ENCODE peak calls at places on chromosome 15, in ten cellular contexts. K, R, L, I, V, U, A, H, S and J are unnamed samples.

GRCh38 chr15:89364341-89364740 is 29.7 kb upstream of the POLG start:
- DNase-seq in K (no peak), R (no peak), L (peak), I (no peak), V (no peak), U (no peak), A (no peak), H (no peak), S (no peak), J (peak)

GRCh38 chr15:100665570-100665969 is 63.2 kb downstream of the ASB7 start:
- DNase-seq in K (no peak), R (peak), L (no peak), I (no peak), V (no peak), U (peak), A (no peak), H (no peak), S (no peak), J (no peak)

GRCh38 chr15:89177633-89178306 is 43.6 kb downstream of the RLBP1 start:
- DNase-seq in K (peak), R (peak), L (peak), I (peak), V (peak), U (peak), A (peak), H (peak), S (no peak), J (peak)

GRCh38 chr15:92492556-92492955 is 98.9 kb downstream of the ST8SIA2 start:
- DNase-seq in K (no peak), R (no peak), L (no peak), I (no peak), V (no peak), U (no peak), A (no peak), H (no peak), S (no peak), J (no peak)

GRCh38 chr15:57320543-57321220 is 55.6 kb upstream of the CGNL1 start:
- DNase-seq in K (peak), R (peak), L (no peak), I (peak), V (peak), U (no peak), A (no peak), H (no peak), S (no peak), J (no peak)

GRCh38 chr15:65339436-65339835 is 35.0 kb downstream of the RNU5B-1 start:
- DNase-seq in K (no peak), R (no peak), L (no peak), I (no peak), V (no peak), U (no peak), A (no peak), H (no peak), S (no peak), J (no peak)

GRCh38 chr15:64779630-64780029 is 4.2 kb upstream of the RBPMS2 start:
- DNase-seq in K (no peak), R (no peak), L (no peak), I (no peak), V (no peak), U (no peak), A (no peak), H (no peak), S (no peak), J (no peak)

GRCh38 chr15:73991260-73991659 is 835 bp downstream of the STOML1 start:
- DNase-seq in K (peak), R (no peak), L (no peak), I (no peak), V (peak), U (no peak), A (no peak), H (no peak), S (no peak), J (peak)

GRCh38 chr15:50977157-50977556 is 68.7 kb downstream of the AP4E1 start:
- DNase-seq in K (no peak), R (peak), L (no peak), I (no peak), V (no peak), U (no peak), A (no peak), H (no peak), S (no peak), J (no peak)

GRCh38 chr15:56249080-56249479 is 5.4 kb upstream of the RFX7 start:
- DNase-seq in K (no peak), R (peak), L (no peak), I (peak), V (no peak), U (peak), A (peak), H (no peak), S (no peak), J (no peak)

DNA sequence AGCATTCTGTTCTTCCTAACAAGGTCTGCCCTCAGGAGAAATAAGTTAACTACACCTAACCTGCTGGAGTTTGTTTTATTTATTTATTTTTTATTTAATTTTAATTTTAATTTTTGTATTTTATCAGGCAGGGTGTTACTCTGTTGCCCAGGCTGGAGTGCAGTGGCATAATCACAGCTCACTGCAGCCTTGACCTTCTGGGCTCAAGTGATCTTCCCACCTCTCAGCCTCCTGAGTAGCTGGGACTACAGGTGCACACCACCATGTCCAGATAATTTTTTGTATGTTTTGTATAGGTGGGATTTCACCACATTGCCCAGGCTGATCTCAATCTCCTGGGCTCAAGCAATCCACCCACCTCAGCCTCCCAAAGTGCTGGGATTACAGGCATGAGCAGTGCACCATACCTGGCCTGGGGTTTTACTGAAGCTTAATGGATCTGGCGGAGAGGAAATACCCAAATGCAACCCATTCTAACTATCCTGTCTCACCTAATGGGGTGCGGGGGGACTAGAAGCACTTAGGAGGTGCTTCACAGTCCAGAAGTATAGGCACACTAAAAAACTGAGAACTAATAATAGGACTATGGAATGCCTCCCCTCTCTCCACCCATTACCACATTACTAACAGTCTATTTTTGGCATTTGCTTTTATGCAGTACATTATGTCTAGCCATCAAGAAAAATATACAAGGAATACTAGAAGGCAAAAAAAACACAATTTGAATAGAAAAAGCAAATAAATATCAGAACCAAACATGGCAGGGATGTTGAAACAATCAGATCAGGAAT is 61.4 kb downstream of the TTBK2 start:
- DNase-seq in K (no peak), R (peak), L (no peak), I (no peak), V (no peak), U (no peak), A (no peak), H (no peak), S (no peak), J (no peak)
- H3K27ac ChIP-seq in K (peak), R (no peak), L (no peak), I (no peak), V (no peak), U (no peak), A (no peak), H (no peak), S (no peak), J (peak)

DNA sequence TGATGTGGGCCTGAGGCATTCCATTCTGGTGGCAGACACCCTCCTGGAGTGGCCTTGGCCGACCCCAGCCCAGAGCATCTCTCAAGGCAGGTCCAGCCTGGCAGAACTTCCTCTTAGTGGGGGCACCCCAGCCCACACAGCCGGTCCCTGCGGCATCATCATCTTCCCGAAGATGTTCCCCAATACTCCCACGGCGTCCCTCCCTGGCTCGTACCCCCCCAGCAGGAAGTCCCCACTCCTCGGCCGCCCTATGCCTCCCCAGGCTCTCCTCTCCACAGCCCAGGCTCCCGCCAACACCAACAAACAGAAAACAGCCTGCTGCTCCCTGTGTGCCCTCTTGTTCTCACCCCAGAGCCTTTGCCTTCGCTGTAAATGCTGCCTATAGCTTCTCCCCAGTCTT is 67.5 kb upstream of the LCTL start:
- DNase-seq in K (peak), R (no peak), L (no peak), I (no peak), V (no peak), U (no peak), A (no peak), H (no peak), S (no peak), J (no peak)
- H3K27ac ChIP-seq in K (peak), R (no peak), L (no peak), I (no peak), V (no peak), U (no peak), A (no peak), H (no peak), S (no peak), J (peak)

GRCh38 chr15:48939686-48940085 is 24.0 kb downstream of the SHC4 start:
- DNase-seq in K (no peak), R (peak), L (peak), I (no peak), V (no peak), U (peak), A (no peak), H (no peak), S (no peak), J (no peak)

GRCh38 chr15:48941913-48942312 is 21.8 kb downstream of the SHC4 start:
- DNase-seq in K (no peak), R (no peak), L (no peak), I (no peak), V (no peak), U (no peak), A (no peak), H (no peak), S (no peak), J (no peak)

GRCh38 chr15:48937886-48938285 is 25.8 kb downstream of the SHC4 start:
- DNase-seq in K (no peak), R (no peak), L (no peak), I (no peak), V (no peak), U (no peak), A (no peak), H (no peak), S (no peak), J (no peak)

GRCh38 chr15:48936666-48937065 is 27.1 kb downstream of the SHC4 start:
- DNase-seq in K (no peak), R (peak), L (peak), I (no peak), V (no peak), U (no peak), A (no peak), H (no peak), S (no peak), J (no peak)

GRCh38 chr15:48940508-48940907 is 23.2 kb downstream of the SHC4 start:
- DNase-seq in K (no peak), R (peak), L (peak), I (no peak), V (no peak), U (peak), A (no peak), H (no peak), S (no peak), J (no peak)
- H3K27ac ChIP-seq in K (no peak), R (peak), L (peak), I (no peak), V (no peak), U (no peak), A (no peak), H (no peak), S (no peak), J (no peak)

GRCh38 chr15:36479200-36479896 is 100.1 kb upstream of the CDIN1 start:
- DNase-seq in K (no peak), R (peak), L (no peak), I (no peak), V (no peak), U (no peak), A (no peak), H (no peak), S (no peak), J (no peak)

GRCh38 chr15:36483409-36483808 is 96.0 kb upstream of the CDIN1 start:
- DNase-seq in K (no peak), R (no peak), L (no peak), I (no peak), V (no peak), U (no peak), A (no peak), H (no peak), S (no peak), J (no peak)

GRCh38 chr15:36478561-36478960 is 100.9 kb upstream of the CDIN1 start:
- DNase-seq in K (no peak), R (no peak), L (no peak), I (no peak), V (no peak), U (no peak), A (no peak), H (no peak), S (no peak), J (no peak)

GRCh38 chr15:36484038-36484778 is 95.2 kb upstream of the CDIN1 start:
- DNase-seq in K (no peak), R (peak), L (no peak), I (no peak), V (no peak), U (no peak), A (no peak), H (no peak), S (no peak), J (no peak)

DNA sequence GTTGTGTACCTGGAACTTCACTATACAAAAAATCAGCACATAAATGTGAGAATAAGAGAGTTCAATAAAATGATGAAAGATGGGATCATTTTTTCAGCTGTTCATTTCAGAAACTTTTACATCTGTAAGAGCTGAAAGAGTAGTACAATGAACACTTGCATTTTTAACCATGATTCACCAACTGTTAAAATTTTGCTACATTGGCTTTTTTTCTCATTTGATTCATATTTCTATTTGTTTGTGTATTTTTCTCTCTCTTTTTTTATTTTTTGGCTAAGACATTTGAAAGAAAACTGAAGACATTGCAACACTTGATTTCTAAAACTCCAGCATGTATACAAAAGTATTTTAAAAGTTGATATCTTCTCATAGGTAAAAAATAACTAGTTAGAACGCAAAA is 98.3 kb upstream of the CDIN1 start:
- DNase-seq in K (no peak), R (no peak), L (no peak), I (no peak), V (no peak), U (no peak), A (no peak), H (no peak), S (no peak), J (no peak)
- H3K27ac ChIP-seq in K (no peak), R (no peak), L (no peak), I (no peak), V (no peak), U (no peak), A (no peak), H (no peak), S (no peak), J (no peak)

GRCh38 chr15:60529332-60529731 is 50.4 kb upstream of the ICE2 start:
- DNase-seq in K (no peak), R (no peak), L (no peak), I (no peak), V (no peak), U (no peak), A (no peak), H (no peak), S (no peak), J (no peak)
- H3K27ac ChIP-seq in K (no peak), R (no peak), L (no peak), I (no peak), V (no peak), U (no peak), A (no peak), H (no peak), S (no peak), J (no peak)

GRCh38 chr15:33153548-33153947 is 41.0 kb downstream of the FMN1 start:
- DNase-seq in K (no peak), R (no peak), L (no peak), I (no peak), V (no peak), U (no peak), A (no peak), H (no peak), S (no peak), J (no peak)

GRCh38 chr15:33150993-33151392 is 43.5 kb downstream of the FMN1 start:
- DNase-seq in K (no peak), R (no peak), L (no peak), I (no peak), V (no peak), U (no peak), A (no peak), H (no peak), S (no peak), J (no peak)

GRCh38 chr15:33154366-33155166 is 39.9 kb downstream of the FMN1 start:
- DNase-seq in K (peak), R (peak), L (no peak), I (no peak), V (peak), U (no peak), A (no peak), H (no peak), S (no peak), J (peak)

GRCh38 chr15:33150516-33150915 is 44.0 kb downstream of the FMN1 start:
- DNase-seq in K (no peak), R (no peak), L (no peak), I (no peak), V (no peak), U (no peak), A (no peak), H (no peak), S (no peak), J (no peak)

GRCh38 chr15:33152502-33153109 is 41.9 kb downstream of the FMN1 start:
- DNase-seq in K (no peak), R (peak), L (no peak), I (no peak), V (no peak), U (no peak), A (no peak), H (no peak), S (no peak), J (peak)
- H3K27ac ChIP-seq in K (no peak), R (no peak), L (no peak), I (no peak), V (no peak), U (no peak), A (no peak), H (no peak), S (no peak), J (no peak)